ENCODE peak calls at places on chromosome 11, in five cellular contexts. A, Y, Q, S and W are unnamed samples. For H3K9me3, the result is how much of the 10 kb centered on the place peaks cover.

GRCh38 chr11:12185914-12186313 is 75.5 kb downstream of the MICAL2 start:
- DNase-seq in Y (peak), S (no peak), A (no peak), Q (no peak), W (no peak)

GRCh38 chr11:44592125-44592643 is 26.7 kb downstream of the CD82 start:
- DNase-seq in S (peak), Q (no peak), Y (no peak), A (no peak), W (no peak)

GRCh38 chr11:61069427-61069826 is 32.9 kb upstream of the CD5 start:
- DNase-seq in S (no peak), Y (no peak), Q (no peak), A (no peak), W (no peak)

GRCh38 chr11:11580831-11581492 is 40.8 kb downstream of the GALNT18 start:
- DNase-seq in Y (no peak), A (no peak), Q (no peak), S (peak), W (no peak)

GRCh38 chr11:94089356-94089755 is 39.3 kb upstream of the PANX1 start:
- DNase-seq in Y (no peak), S (no peak), A (no peak), Q (no peak), W (no peak)

GRCh38 chr11:61187505-61188130 is 15.7 kb upstream of the PGA3 start:
- DNase-seq in Q (peak), S (peak), A (peak), Y (peak), W (peak)

GRCh38 chr11:41309716-41310115 is 149.7 kb downstream of the LRRC4C start:
- DNase-seq in S (no peak), Y (no peak), Q (no peak), A (no peak), W (no peak)

GRCh38 chr11:118608268-118609214 is 1.1 kb downstream of the PHLDB1 start:
- DNase-seq in Y (no peak), A (peak), Q (peak), S (peak), W (peak)

GRCh38 chr11:117713676-117714075 is 83.3 kb downstream of the DSCAML1 start:
- DNase-seq in A (no peak), S (no peak), Q (no peak), Y (no peak), W (no peak)

GRCh38 chr11:67293090-67293489 is 4.0 kb downstream of the ANKRD13D start:
- DNase-seq in S (peak), A (peak), Y (no peak), Q (no peak), W (no peak)

GRCh38 chr11:132078677-132079076 is 708.3 kb downstream of the NTM start:
- DNase-seq in Y (no peak), Q (no peak), S (no peak), A (no peak), W (no peak)

GRCh38 chr11:77619576-77620198 is 17.9 kb downstream of the CLNS1A start:
- DNase-seq in Q (no peak), A (peak), S (peak), Y (no peak), W (no peak)

GRCh38 chr11:110564676-110565343 is 135.1 kb downstream of the FDX1 start:
- DNase-seq in A (no peak), Y (no peak), S (no peak), Q (no peak), W (no peak)

GRCh38 chr11:6321961-6322362 is 1.7 kb upstream of the CAVIN3 start:
- DNase-seq in Q (no peak), Y (no peak), S (peak), A (no peak), W (no peak)

GRCh38 chr11:69884286-69884685 is 65.1 kb upstream of the FGF3 start:
- DNase-seq in A (no peak), S (no peak), Q (no peak), Y (no peak), W (no peak)

GRCh38 chr11:118609380-118610219 is 2.2 kb downstream of the PHLDB1 start:
- DNase-seq in S (no peak), Y (no peak), Q (peak), A (peak), W (peak)

GRCh38 chr11:95764267-95764898 is 25.2 kb downstream of the FAM76B start:
- DNase-seq in Q (no peak), Y (peak), A (peak), S (peak), W (no peak)

DNA sequence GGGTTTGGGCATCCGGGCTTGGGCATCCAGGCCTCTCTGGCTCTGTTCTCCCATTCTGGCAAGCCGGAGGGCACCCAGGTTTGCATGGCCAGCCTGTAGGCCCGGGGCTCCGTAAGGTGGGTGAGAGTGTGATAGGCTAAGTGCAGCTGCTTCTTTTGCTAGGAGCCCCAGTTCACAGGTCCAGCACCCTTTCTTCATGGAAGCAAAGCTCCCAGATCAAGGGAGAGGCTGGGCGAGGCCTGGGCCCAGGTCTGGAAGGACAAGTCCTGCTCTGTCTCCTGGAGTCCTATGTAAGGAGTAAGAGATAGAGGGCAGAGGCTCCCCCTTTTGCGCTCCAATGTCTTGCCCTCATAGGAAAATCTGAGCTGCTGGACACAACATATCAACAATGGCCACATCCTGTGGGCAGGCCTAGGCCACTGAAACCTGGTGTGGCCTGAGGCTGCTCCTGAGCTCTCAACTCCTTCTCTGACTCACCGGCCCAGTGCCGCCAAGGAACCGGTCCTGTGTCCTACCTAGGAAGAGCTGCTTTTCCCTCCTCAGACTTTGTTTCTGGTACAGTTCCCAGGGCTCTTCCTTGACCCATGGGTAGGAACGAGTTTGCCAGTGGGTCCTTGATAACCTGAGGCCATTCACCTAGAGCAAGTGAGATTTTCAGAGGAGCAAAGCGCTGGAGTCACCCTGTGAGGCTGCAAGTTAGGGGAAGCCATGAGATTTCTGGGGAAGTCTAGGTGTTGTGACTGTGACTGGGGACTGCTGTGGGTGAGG is 11.7 kb upstream of the PAX6 start:
- DNase-seq in Q (no peak), S (no peak), A (no peak), Y (no peak), W (no peak)
- H3K9me3 ChIP-seq in Q (under half), S (under half), A (under half), Y (under half), W (under half)

GRCh38 chr11:28366549-28367341 is 258.6 kb downstream of the METTL15 start:
- DNase-seq in Q (no peak), A (no peak), Y (no peak), S (no peak), W (no peak)
- H3K9me3 ChIP-seq in Q (under half), A (under half), Y (under half), S (under half), W (under half)

GRCh38 chr11:28003615-28004014 is 104.3 kb downstream of the KIF18A start:
- DNase-seq in S (no peak), A (no peak), Q (no peak), Y (no peak), W (no peak)
- H3K9me3 ChIP-seq in S (under half), A (under half), Q (under half), Y (under half), W (under half)

DNA sequence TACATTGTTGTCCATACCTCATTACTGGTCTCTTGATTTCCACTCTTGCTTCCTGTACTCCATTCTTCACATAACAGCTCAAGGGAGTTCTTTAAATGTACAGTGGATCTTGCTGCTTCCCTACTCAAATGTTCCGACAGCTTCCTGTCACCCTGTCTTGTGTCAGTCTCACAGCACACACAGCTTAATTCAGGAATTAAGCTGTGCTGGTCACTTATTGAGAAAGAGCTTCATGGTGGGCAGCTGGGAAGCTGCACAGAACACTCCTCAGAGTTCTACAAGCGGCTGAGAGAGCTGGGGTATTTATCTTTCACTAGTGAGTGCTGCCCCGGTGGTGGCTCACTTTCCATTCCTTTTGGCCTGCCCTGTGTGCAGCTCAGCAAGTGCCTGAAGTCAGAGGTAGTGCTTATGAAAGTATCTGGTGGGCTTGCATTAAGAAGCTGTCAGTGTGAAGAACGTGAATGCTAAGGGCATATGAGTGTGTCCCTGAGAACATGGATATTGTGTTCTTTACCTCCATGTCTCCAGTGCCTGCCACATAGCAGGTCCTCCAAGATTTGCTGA is 48.7 kb downstream of the KCNQ1OT1 start:
- DNase-seq in Q (no peak), S (no peak), Y (no peak), A (no peak), W (no peak)
- H3K9me3 ChIP-seq in Q (under half), S (under half), Y (under half), A (under half), W (under half)

DNA sequence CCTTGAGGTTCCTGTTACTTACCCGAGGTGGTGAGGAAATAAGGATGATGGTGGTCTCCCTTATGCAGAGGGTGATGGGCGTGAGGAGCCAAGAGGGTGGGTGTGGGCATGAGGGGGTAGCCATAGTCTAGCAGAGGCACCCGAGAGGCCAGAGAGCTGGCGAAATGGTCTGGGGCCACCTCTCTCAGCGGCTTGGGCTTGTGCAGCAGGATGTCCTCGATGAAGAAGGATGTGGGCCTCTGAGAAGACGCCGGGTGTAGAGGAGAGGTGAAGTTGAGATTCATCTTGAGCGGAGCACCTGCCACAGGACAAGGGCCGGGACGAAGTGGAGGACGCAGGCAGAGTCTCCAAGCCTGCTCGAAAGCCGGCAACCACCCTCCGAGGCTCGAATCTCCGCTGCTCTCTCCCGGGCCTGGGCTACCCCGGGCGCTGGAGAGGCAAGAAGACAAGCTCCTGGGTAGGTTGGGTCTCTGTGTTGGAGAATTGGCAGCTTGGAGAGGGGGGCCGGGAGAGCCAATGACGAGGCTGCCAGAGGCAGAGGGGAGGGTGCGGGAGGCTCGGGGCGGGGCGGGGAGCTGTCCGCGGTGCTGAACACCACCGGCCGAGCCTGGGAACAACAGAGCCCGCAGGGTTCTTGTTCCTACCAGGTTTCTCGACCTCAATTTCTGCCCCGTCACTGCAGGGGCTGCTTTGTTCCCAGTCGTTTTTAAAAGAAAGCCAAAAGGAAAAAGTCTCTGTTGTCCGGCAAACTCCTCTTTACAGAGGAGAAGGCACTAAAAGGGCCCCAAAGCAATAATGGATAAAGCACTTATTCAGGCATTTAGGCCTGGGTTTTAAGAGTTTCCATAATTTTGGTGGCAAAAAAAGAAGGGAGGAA is at the start of gene BSX:
- DNase-seq in Y (no peak), Q (peak), A (peak), S (peak), W (peak)
- H3K9me3 ChIP-seq in Y (under half), Q (under half), A (under half), S (under half), W (under half)

GRCh38 chr11:127524618-127525017 is 524.0 kb upstream of the KIRREL3 start:
- DNase-seq in A (no peak), S (no peak), Y (no peak), Q (no peak), W (no peak)

GRCh38 chr11:127521413-127521812 is 520.8 kb upstream of the KIRREL3 start:
- DNase-seq in S (peak), Q (no peak), A (no peak), Y (no peak), W (no peak)
- H3K9me3 ChIP-seq in S (under half), Q (under half), A (under half), Y (under half), W (under half)